ENCODE peak calls at places on chromosomes 3 and 15, in four cellular contexts. M is NCI-H774; Y is HCEC 1CT; X is activated CD4-positive, alpha-beta T cell treated with anti-CD3 and anti-CD28 coated beads, Interleukin-2, amount 50 U/mL, for 24 hours. S is an unnamed sample.

GRCh38 chr3:64595253-64595694 is 92.5 kb downstream of the ADAMTS9 start:
- DNase-seq in M (no peak), Y (peak), X (no peak), S (no peak)

GRCh38 chr3:5010706-5011554 is 31.7 kb downstream of the BHLHE40 start:
- DNase-seq in X (no peak), Y (peak), M (no peak), S (no peak)

GRCh38 chr15:76176487-76177085 is 116.8 kb downstream of the TMEM266 start:
- DNase-seq in M (no peak), X (no peak), Y (no peak), S (no peak)

GRCh38 chr3:141656771-141657170 is 81.3 kb upstream of the RNF7 start:
- DNase-seq in Y (peak), X (no peak), M (no peak), S (no peak)

GRCh38 chr3:53080612-53081205 is 34.8 kb upstream of the SFMBT1 start:
- DNase-seq in M (no peak), Y (no peak), X (no peak), S (no peak)

GRCh38 chr3:124117486-124117885 is 125.6 kb upstream of the ROPN1 start:
- DNase-seq in M (no peak), X (no peak), Y (peak), S (no peak)

GRCh38 chr3:15295506-15295905 is 36.9 kb downstream of the SH3BP5 start:
- DNase-seq in M (no peak), Y (peak), X (no peak), S (no peak)

GRCh38 chr3:65810277-65810676 is 228.4 kb downstream of the MAGI1 start:
- DNase-seq in X (no peak), Y (no peak), M (no peak), S (no peak)

GRCh38 chr3:124032351-124032880 is 40.5 kb upstream of the ROPN1 start:
- DNase-seq in M (peak), Y (no peak), X (no peak), S (no peak)

GRCh38 chr3:37272743-37273142 is 98.4 kb upstream of the LRRFIP2 start:
- DNase-seq in Y (no peak), M (no peak), X (no peak), S (no peak)

GRCh38 chr3:10421996-10422395 is 83.4 kb downstream of the ATP2B2 start:
- DNase-seq in X (no peak), M (no peak), Y (no peak), S (no peak)

GRCh38 chr3:170077406-170077805 is 39.6 kb downstream of the GPR160 start:
- DNase-seq in M (no peak), Y (no peak), X (no peak), S (no peak)